ENCODE peak calls at places on chromosomes 11 and 22, in eight cellular contexts. O, I, E, Y, J, M, S and P are unnamed samples.

GRCh38 chr11:90241414-90241813 is 18.6 kb upstream of the CHORDC1 start:
- DNase-seq in Y (no peak), O (peak), E (no peak), M (no peak), S (no peak), J (no peak), I (no peak), P (no peak)

GRCh38 chr11:1201395-1202153 is 21.3 kb upstream of the MUC5B start:
- DNase-seq in O (no peak), M (no peak), E (no peak), Y (no peak), I (no peak), S (no peak), J (no peak), P (no peak)

GRCh38 chr11:128916037-128916572 is 24.9 kb downstream of the KCNJ5 start:
- DNase-seq in O (no peak), E (no peak), J (no peak), I (no peak), M (no peak), Y (no peak), S (no peak), P (no peak)

GRCh38 chr11:57476883-57477506 is 16.7 kb downstream of the RTN4RL2 start:
- DNase-seq in S (no peak), I (no peak), J (no peak), M (no peak), Y (no peak), O (peak), E (peak), P (no peak)

GRCh38 chr11:116449522-116449921 is 323.3 kb downstream of the BUD13 start:
- DNase-seq in S (no peak), M (no peak), E (no peak), I (no peak), O (no peak), Y (no peak), J (no peak), P (no peak)

GRCh38 chr22:48320048-48320655 is 1507.5 kb downstream of the BRD1 start:
- DNase-seq in M (no peak), E (no peak), Y (no peak), O (no peak), S (no peak), I (no peak), J (no peak), P (no peak)

GRCh38 chr22:45127866-45128265 is 35.9 kb upstream of the NUP50 start:
- DNase-seq in J (peak), O (no peak), S (no peak), I (no peak), Y (no peak), E (peak), M (no peak), P (no peak)

GRCh38 chr11:102204174-102204573 is 93.9 kb downstream of the YAP1 start:
- DNase-seq in S (no peak), E (no peak), Y (no peak), M (no peak), J (peak), I (no peak), O (no peak), P (no peak)

GRCh38 chr11:66003291-66003690 is 988 bp downstream of the BANF1 start:
- DNase-seq in O (no peak), E (no peak), Y (no peak), I (no peak), S (no peak), M (no peak), J (no peak), P (no peak)

GRCh38 chr11:5891216-5891800 is 1.7 kb upstream of the OR52E5 start:
- DNase-seq in M (no peak), E (peak), O (peak), J (peak), I (no peak), Y (no peak), S (no peak), P (no peak)

GRCh38 chr11:119729581-119730346 is 764 bp upstream of the NECTIN1 start:
- DNase-seq in O (no peak), J (peak), M (no peak), E (peak), Y (peak), S (no peak), I (peak), P (no peak)

GRCh38 chr11:87437844-87438223 is 400.1 kb downstream of the TMEM135 start:
- DNase-seq in S (peak), E (peak), J (peak), I (peak), Y (no peak), O (no peak), M (no peak), P (no peak)